ENCODE peak calls at places on chromosomes 13 and 19, in nine cellular contexts. O, X, M, D, L, Q, R, V and P are unnamed samples.

GRCh38 chr19:426725-427445 is 17.9 kb upstream of the C2CD4C start:
- DNase-seq in O (no peak), X (peak), M (no peak), D (no peak), L (no peak), Q (no peak), R (no peak), V (no peak), P (no peak)

GRCh38 chr13:100608906-100609305 is 20.3 kb upstream of the GGACT start:
- DNase-seq in O (no peak), X (no peak), M (no peak), D (no peak), L (no peak), Q (peak), R (no peak), V (peak), P (no peak)

GRCh38 chr19:2561895-2562294 is 86.0 kb downstream of the GADD45B start:
- DNase-seq in O (no peak), X (no peak), M (no peak), D (peak), L (peak), Q (no peak), R (peak), V (no peak), P (peak)

GRCh38 chr19:7397687-7398086 is 49.0 kb downstream of the ARHGEF18 start:
- DNase-seq in O (no peak), X (no peak), M (no peak), D (no peak), L (no peak), Q (no peak), R (no peak), V (peak), P (no peak)

GRCh38 chr19:17214531-17215124 is 529 bp upstream of the USE1 start:
- DNase-seq in O (no peak), X (peak), M (no peak), D (no peak), L (no peak), Q (peak), R (no peak), V (no peak), P (no peak)

GRCh38 chr19:2394054-2394668 is 33.2 kb downstream of the TIMM13 start:
- DNase-seq in O (no peak), X (no peak), M (no peak), D (no peak), L (no peak), Q (no peak), R (peak), V (no peak), P (no peak)

GRCh38 chr13:35771898-35772297 is 295.4 kb upstream of the MAB21L1 start:
- DNase-seq in O (no peak), X (peak), M (no peak), D (no peak), L (no peak), Q (no peak), R (no peak), V (peak), P (no peak)

GRCh38 chr19:9078651-9079050 is 8.2 kb upstream of the OR1M1 start:
- DNase-seq in O (no peak), X (no peak), M (no peak), D (no peak), L (no peak), Q (no peak), R (no peak), V (no peak), P (no peak)

GRCh38 chr13:22091222-22091970 is 420.5 kb downstream of the FGF9 start:
- DNase-seq in O (no peak), X (no peak), M (no peak), D (no peak), L (no peak), Q (peak), R (no peak), V (no peak), P (no peak)

GRCh38 chr13:104106705-104107393 is 1040.6 kb upstream of the SLC10A2 start:
- DNase-seq in O (no peak), X (peak), M (no peak), D (no peak), L (no peak), Q (no peak), R (no peak), V (peak), P (no peak)

GRCh38 chr13:113669231-113669870 is 2.3 kb downstream of the GRK1 start:
- DNase-seq in O (no peak), X (no peak), M (no peak), D (peak), L (no peak), Q (no peak), R (no peak), V (no peak), P (peak)

GRCh38 chr19:3586124-3586626 is 897 bp downstream of the GIPC3 start:
- DNase-seq in O (no peak), X (peak), M (peak), D (no peak), L (no peak), Q (no peak), R (peak), V (no peak), P (peak)

GRCh38 chr13:97212540-97213146 is 9.5 kb upstream of the MBNL2 start:
- DNase-seq in O (peak), X (peak), M (no peak), D (no peak), L (no peak), Q (peak), R (no peak), V (peak), P (no peak)

GRCh38 chr13:110089815-110090214 is 217.1 kb downstream of the COL4A1 start:
- DNase-seq in O (no peak), X (peak), M (no peak), D (no peak), L (no peak), Q (no peak), R (no peak), V (no peak), P (no peak)

GRCh38 chr13:46633416-46633815 is 80.4 kb downstream of the LRCH1 start:
- DNase-seq in O (no peak), X (no peak), M (no peak), D (no peak), L (no peak), Q (no peak), R (no peak), V (peak), P (no peak)

GRCh38 chr13:23796546-23796945 is 92.7 kb downstream of the MIPEP start:
- DNase-seq in O (no peak), X (no peak), M (no peak), D (no peak), L (no peak), Q (no peak), R (no peak), V (peak), P (no peak)

GRCh38 chr13:34357435-34358232 is 539.7 kb downstream of the RFC3 start:
- DNase-seq in O (peak), X (peak), M (no peak), D (no peak), L (no peak), Q (no peak), R (no peak), V (peak), P (no peak)

GRCh38 chr19:5072115-5072514 is 103.2 kb downstream of the KDM4B start:
- DNase-seq in O (no peak), X (no peak), M (no peak), D (no peak), L (no peak), Q (no peak), R (no peak), V (no peak), P (no peak)

GRCh38 chr13:75145926-75146325 is 336.0 kb downstream of the TBC1D4 start:
- DNase-seq in O (no peak), X (no peak), M (no peak), D (no peak), L (no peak), Q (no peak), R (no peak), V (peak), P (no peak)

GRCh38 chr19:6076675-6077463 is 33.4 kb downstream of the RFX2 start:
- DNase-seq in O (no peak), X (no peak), M (no peak), D (no peak), L (no peak), Q (no peak), R (no peak), V (peak), P (no peak)

GRCh38 chr19:16330368-16330801 is 5.8 kb downstream of the KLF2 start:
- DNase-seq in O (peak), X (no peak), M (no peak), D (peak), L (peak), Q (peak), R (peak), V (peak), P (peak)

GRCh38 chr13:21672811-21673591 is 2.1 kb downstream of the FGF9 start:
- DNase-seq in O (peak), X (no peak), M (peak), D (no peak), L (no peak), Q (no peak), R (no peak), V (no peak), P (no peak)

GRCh38 chr13:98174995-98175394 is 2.1 kb downstream of the RNF113B start:
- DNase-seq in O (no peak), X (no peak), M (no peak), D (no peak), L (no peak), Q (no peak), R (no peak), V (peak), P (no peak)

GRCh38 chr19:18332917-18333530 is 7.4 kb upstream of the PGPEP1 start:
- DNase-seq in O (no peak), X (no peak), M (no peak), D (no peak), L (no peak), Q (no peak), R (no peak), V (no peak), P (no peak)

GRCh38 chr13:47680752-47681151 is 320.3 kb downstream of the SUCLA2 start:
- DNase-seq in O (no peak), X (no peak), M (no peak), D (no peak), L (no peak), Q (no peak), R (no peak), V (peak), P (no peak)

GRCh38 chr13:31036717-31037116 is 104.3 kb downstream of the TEX26 start:
- DNase-seq in O (no peak), X (no peak), M (no peak), D (no peak), L (no peak), Q (no peak), R (no peak), V (no peak), P (no peak)

GRCh38 chr13:112998506-112999280 is 29.7 kb downstream of the MCF2L start:
- DNase-seq in O (no peak), X (no peak), M (no peak), D (no peak), L (no peak), Q (no peak), R (no peak), V (no peak), P (no peak)

GRCh38 chr13:41974262-41974900 is 13.5 kb upstream of the VWA8 start:
- DNase-seq in O (no peak), X (no peak), M (no peak), D (no peak), L (no peak), Q (no peak), R (no peak), V (no peak), P (no peak)

GRCh38 chr19:17944301-17944700 is 11.5 kb downstream of the CCDC124 start:
- DNase-seq in O (peak), X (no peak), M (no peak), D (no peak), L (no peak), Q (no peak), R (no peak), V (peak), P (no peak)

GRCh38 chr13:74136089-74136658 is 2.0 kb upstream of the KLF12 start:
- DNase-seq in O (peak), X (peak), M (peak), D (peak), L (peak), Q (peak), R (peak), V (peak), P (no peak)

GRCh38 chr19:49362926-49363264 is 679 bp upstream of the TEAD2 start:
- DNase-seq in O (peak), X (no peak), M (peak), D (peak), L (peak), Q (peak), R (no peak), V (no peak), P (no peak)

GRCh38 chr13:79423801-79424642 is 18.0 kb upstream of the RBM26 start:
- DNase-seq in O (no peak), X (peak), M (no peak), D (no peak), L (no peak), Q (peak), R (no peak), V (peak), P (no peak)

GRCh38 chr19:24166055-24166454 is 79.1 kb downstream of the ZNF254 start:
- DNase-seq in O (no peak), X (no peak), M (no peak), D (no peak), L (no peak), Q (no peak), R (no peak), V (peak), P (no peak)

GRCh38 chr19:6963937-6964336 is 57.3 kb downstream of the MBD3L2B start:
- DNase-seq in O (no peak), X (peak), M (no peak), D (no peak), L (no peak), Q (no peak), R (peak), V (no peak), P (no peak)

GRCh38 chr13:20024706-20025105 is 66.2 kb downstream of the ZMYM2 start:
- DNase-seq in O (no peak), X (no peak), M (no peak), D (no peak), L (no peak), Q (no peak), R (no peak), V (no peak), P (no peak)

GRCh38 chr13:83440465-83440864 is 441.8 kb downstream of the SLITRK1 start:
- DNase-seq in O (no peak), X (no peak), M (no peak), D (no peak), L (no peak), Q (no peak), R (no peak), V (no peak), P (no peak)

GRCh38 chr13:84645196-84646071 is 763.2 kb upstream of the SLITRK1 start:
- DNase-seq in O (no peak), X (no peak), M (no peak), D (no peak), L (no peak), Q (no peak), R (no peak), V (peak), P (no peak)

GRCh38 chr13:97223711-97224461 is 1.8 kb downstream of the MBNL2 start:
- DNase-seq in O (peak), X (peak), M (peak), D (peak), L (peak), Q (peak), R (no peak), V (peak), P (peak)

GRCh38 chr19:42422576-42423461 is 4.4 kb downstream of the LIPE start:
- DNase-seq in O (no peak), X (peak), M (peak), D (no peak), L (no peak), Q (peak), R (peak), V (no peak), P (peak)
- TF ChIP-seq CTCF in O (no peak), X (no peak), M (no peak), D (no peak), L (no peak), Q (no peak), R (no peak), V (no peak), P (no peak)

GRCh38 chr19:38229585-38230073 is 5.6 kb upstream of the DPF1 start:
- DNase-seq in O (peak), X (peak), M (peak), D (peak), L (peak), Q (peak), R (peak), V (peak), P (peak)
- TF ChIP-seq CTCF in O (no peak), X (no peak), M (no peak), D (no peak), L (no peak), Q (no peak), R (no peak), V (no peak), P (no peak)

DNA sequence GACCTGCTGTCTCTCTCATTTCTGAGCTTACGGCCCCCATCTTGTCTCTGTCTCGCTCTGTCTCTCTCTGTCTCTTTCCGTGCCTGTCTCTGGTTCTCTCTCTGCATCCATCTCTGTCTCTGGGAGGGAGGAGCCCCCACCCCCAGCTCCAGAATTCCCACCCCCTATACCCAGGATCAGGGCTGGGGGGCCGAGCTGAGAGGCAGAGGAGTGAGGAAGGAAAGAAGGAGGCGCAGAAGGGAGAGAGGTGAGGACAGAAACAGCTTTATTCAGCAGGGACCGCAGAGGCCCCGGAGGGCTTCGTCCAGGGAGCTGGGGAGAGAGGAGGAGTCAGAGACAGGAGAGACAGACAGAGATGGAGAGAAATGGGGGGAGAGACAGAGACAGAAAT is 14.0 kb downstream of the JOSD2 start:
- DNase-seq in O (no peak), X (no peak), M (no peak), D (peak), L (no peak), Q (no peak), R (no peak), V (no peak), P (no peak)
- TF ChIP-seq CTCF in O (no peak), X (no peak), M (no peak), D (no peak), L (no peak), Q (no peak), R (no peak), V (no peak), P (no peak)

DNA sequence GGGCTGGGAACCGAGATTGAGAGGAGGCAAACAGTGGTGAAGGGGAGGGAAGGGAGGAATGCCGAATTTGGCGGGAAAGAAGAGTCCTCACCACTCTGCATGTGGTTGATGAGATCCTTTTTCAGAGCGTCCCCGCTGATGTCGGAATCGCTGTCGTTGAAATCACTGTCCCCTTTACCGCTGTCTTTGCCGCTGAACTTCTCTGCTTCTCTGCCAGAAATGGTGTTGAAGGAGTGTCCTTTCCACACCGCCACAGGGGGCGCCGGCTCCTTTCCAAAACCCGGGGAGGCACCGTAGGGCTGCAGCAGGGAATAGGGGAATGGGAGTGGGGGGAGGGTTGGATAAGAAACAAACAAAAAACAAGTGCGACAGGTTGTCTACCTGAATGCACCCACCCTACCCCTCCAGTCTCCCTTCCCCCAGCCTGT is 3.1 kb downstream of the PCDH8 start:
- DNase-seq in O (no peak), X (peak), M (peak), D (no peak), L (no peak), Q (no peak), R (no peak), V (no peak), P (no peak)
- TF ChIP-seq CTCF in O (no peak), X (peak), M (peak), D (no peak), L (no peak), Q (peak), R (no peak), V (no peak), P (no peak)

GRCh38 chr19:46373573-46374359 is 26.9 kb downstream of the PPP5C start:
- DNase-seq in O (peak), X (peak), M (no peak), D (peak), L (peak), Q (peak), R (no peak), V (peak), P (no peak)

GRCh38 chr19:46369817-46370216 is 22.9 kb downstream of the PPP5C start:
- DNase-seq in O (no peak), X (no peak), M (no peak), D (no peak), L (no peak), Q (no peak), R (no peak), V (no peak), P (no peak)

GRCh38 chr19:46371371-46371901 is 24.5 kb downstream of the PPP5C start:
- DNase-seq in O (no peak), X (peak), M (no peak), D (no peak), L (no peak), Q (no peak), R (no peak), V (peak), P (no peak)

GRCh38 chr19:46374526-46375475 is 27.9 kb downstream of the PPP5C start:
- DNase-seq in O (no peak), X (no peak), M (no peak), D (no peak), L (no peak), Q (peak), R (no peak), V (no peak), P (no peak)

GRCh38 chr19:46372901-46373572 is 26.1 kb downstream of the PPP5C start:
- DNase-seq in O (no peak), X (peak), M (no peak), D (no peak), L (no peak), Q (no peak), R (no peak), V (peak), P (no peak)
- TF ChIP-seq CTCF in O (no peak), X (peak), M (no peak), D (peak), L (no peak), Q (no peak), R (no peak), V (peak), P (no peak)